ENCODE peak calls at places on chromosomes 6 and 20, in eight cellular contexts. G, C, T, I, A, U, S and K are unnamed samples.

GRCh38 chr6:115796061-115796460 is 264.6 kb downstream of the FRK start:
- DNase-seq in T (no peak), S (no peak), G (no peak), I (peak), U (no peak), C (no peak), A (peak), K (no peak)

GRCh38 chr6:45772886-45773285 is 242.8 kb downstream of the CLIC5 start:
- DNase-seq in S (no peak), G (no peak), T (no peak), C (no peak), I (no peak), U (no peak), A (no peak), K (no peak)

GRCh38 chr6:36283608-36284007 is 13.7 kb downstream of the PNPLA1 start:
- DNase-seq in U (no peak), G (no peak), C (no peak), S (no peak), T (no peak), I (no peak), A (no peak), K (no peak)

GRCh38 chr6:113622254-113622653 is 234.9 kb upstream of the MARCKS start:
- DNase-seq in A (no peak), T (no peak), G (no peak), U (no peak), C (no peak), S (no peak), I (no peak), K (no peak)

GRCh38 chr20:35629432-35630145 is 14.0 kb downstream of the SPAG4 start:
- DNase-seq in G (no peak), C (no peak), I (no peak), S (no peak), A (no peak), T (no peak), U (no peak), K (no peak)

GRCh38 chr6:135114355-135115145 is 59.9 kb upstream of the HBS1L start:
- DNase-seq in A (no peak), C (no peak), S (no peak), U (no peak), I (no peak), G (no peak), T (no peak), K (no peak)

GRCh38 chr20:19903168-19903676 is 113.9 kb upstream of the NAA20 start:
- DNase-seq in S (peak), U (peak), C (peak), A (no peak), T (peak), G (no peak), I (peak), K (no peak)

GRCh38 chr20:17226410-17227198 is at the start of gene PCSK2:
- DNase-seq in G (no peak), A (peak), S (peak), T (peak), I (peak), C (peak), U (peak), K (peak)

GRCh38 chr6:42404494-42404893 is 47.2 kb downstream of the TRERF1 start:
- DNase-seq in G (peak), U (no peak), A (peak), T (no peak), S (peak), I (no peak), C (no peak), K (no peak)

GRCh38 chr6:43743682-43744381 is 26.2 kb upstream of the VEGFA start:
- DNase-seq in S (no peak), C (peak), U (no peak), A (no peak), T (no peak), G (no peak), I (no peak), K (peak)

GRCh38 chr6:156999762-157000161 is 222.6 kb downstream of the ARID1B start:
- DNase-seq in T (no peak), U (no peak), C (no peak), S (no peak), A (no peak), I (no peak), G (no peak), K (no peak)

GRCh38 chr20:49668181-49668877 is 45.3 kb downstream of the B4GALT5 start:
- DNase-seq in S (no peak), G (no peak), T (peak), A (no peak), U (no peak), C (peak), I (peak), K (peak)

GRCh38 chr6:12189150-12189549 is 101.0 kb upstream of the EDN1 start:
- DNase-seq in U (no peak), I (no peak), C (no peak), S (no peak), G (no peak), A (no peak), T (no peak), K (no peak)